ENCODE peak calls at places on chromosomes 11 and 22, in six cellular contexts. Q is lower leg skin, E is spleen, V is body of pancreas, J is Peyer's patch, W is adrenal gland. S is an unnamed sample.

GRCh38 chr11:26613759-26614158 is 41.7 kb upstream of the MUC15 start:
- DNase-seq in Q (no peak), W (no peak), E (no peak), J (no peak), V (no peak), S (no peak)

GRCh38 chr11:65593518-65594414 is 1.8 kb downstream of the KCNK7 start:
- DNase-seq in E (no peak), V (peak), J (peak), Q (no peak), W (peak), S (peak)

GRCh38 chr11:2516276-2517015 is 71.6 kb downstream of the KCNQ1 start:
- DNase-seq in E (no peak), Q (peak), W (no peak), J (peak), V (no peak), S (no peak)

GRCh38 chr11:24585192-24585591 is 88.3 kb downstream of the LUZP2 start:
- DNase-seq in V (no peak), J (no peak), W (no peak), E (no peak), Q (no peak), S (no peak)

GRCh38 chr11:109029927-109030326 is 365.1 kb downstream of the DDX10 start:
- DNase-seq in E (no peak), Q (no peak), J (no peak), V (no peak), W (no peak), S (no peak)

GRCh38 chr11:13721760-13722159 is 53.3 kb downstream of the FAR1 start:
- DNase-seq in V (no peak), W (no peak), J (no peak), Q (no peak), E (no peak), S (no peak)

GRCh38 chr22:44701824-44702478 is at the start of gene PRR5:
- DNase-seq in E (peak), W (peak), V (peak), Q (peak), J (peak), S (peak)

GRCh38 chr22:27718186-27719032 is 83.1 kb downstream of the MN1 start:
- DNase-seq in W (peak), Q (peak), E (peak), J (peak), V (no peak), S (peak)

GRCh38 chr11:94706211-94706610 is 61.9 kb upstream of the AMOTL1 start:
- DNase-seq in Q (no peak), V (peak), W (no peak), E (no peak), J (no peak), S (no peak)

GRCh38 chr11:76918941-76919386 is 58.2 kb downstream of the ACER3 start:
- DNase-seq in Q (no peak), E (no peak), W (peak), V (peak), J (no peak), S (peak)

GRCh38 chr11:69642549-69642912 is 1.6 kb downstream of the CCND1 start:
- DNase-seq in Q (no peak), E (peak), V (peak), J (peak), W (peak), S (no peak)

GRCh38 chr11:71333473-71333872 is 81.1 kb upstream of the SHANK2 start:
- DNase-seq in W (no peak), J (peak), E (peak), V (no peak), Q (peak), S (no peak)

GRCh38 chr22:49582671-49583070 is 245.0 kb downstream of the BRD1 start:
- DNase-seq in E (no peak), J (no peak), W (peak), Q (peak), V (no peak), S (no peak)

GRCh38 chr11:61472868-61473267 is 35.7 kb upstream of the LRRC10B start:
- DNase-seq in V (no peak), Q (no peak), J (no peak), W (peak), E (no peak), S (no peak)

GRCh38 chr11:95297680-95298452 is 66.9 kb upstream of the SESN3 start:
- DNase-seq in V (no peak), E (no peak), J (no peak), Q (no peak), W (no peak), S (no peak)

GRCh38 chr22:19669570-19669969 is 44.7 kb upstream of the SEPTIN5 start:
- DNase-seq in W (peak), E (no peak), J (no peak), Q (peak), V (no peak), S (no peak)

GRCh38 chr11:24828938-24829337 is 332.1 kb downstream of the LUZP2 start:
- DNase-seq in J (no peak), V (no peak), W (no peak), E (no peak), Q (no peak), S (no peak)

DNA sequence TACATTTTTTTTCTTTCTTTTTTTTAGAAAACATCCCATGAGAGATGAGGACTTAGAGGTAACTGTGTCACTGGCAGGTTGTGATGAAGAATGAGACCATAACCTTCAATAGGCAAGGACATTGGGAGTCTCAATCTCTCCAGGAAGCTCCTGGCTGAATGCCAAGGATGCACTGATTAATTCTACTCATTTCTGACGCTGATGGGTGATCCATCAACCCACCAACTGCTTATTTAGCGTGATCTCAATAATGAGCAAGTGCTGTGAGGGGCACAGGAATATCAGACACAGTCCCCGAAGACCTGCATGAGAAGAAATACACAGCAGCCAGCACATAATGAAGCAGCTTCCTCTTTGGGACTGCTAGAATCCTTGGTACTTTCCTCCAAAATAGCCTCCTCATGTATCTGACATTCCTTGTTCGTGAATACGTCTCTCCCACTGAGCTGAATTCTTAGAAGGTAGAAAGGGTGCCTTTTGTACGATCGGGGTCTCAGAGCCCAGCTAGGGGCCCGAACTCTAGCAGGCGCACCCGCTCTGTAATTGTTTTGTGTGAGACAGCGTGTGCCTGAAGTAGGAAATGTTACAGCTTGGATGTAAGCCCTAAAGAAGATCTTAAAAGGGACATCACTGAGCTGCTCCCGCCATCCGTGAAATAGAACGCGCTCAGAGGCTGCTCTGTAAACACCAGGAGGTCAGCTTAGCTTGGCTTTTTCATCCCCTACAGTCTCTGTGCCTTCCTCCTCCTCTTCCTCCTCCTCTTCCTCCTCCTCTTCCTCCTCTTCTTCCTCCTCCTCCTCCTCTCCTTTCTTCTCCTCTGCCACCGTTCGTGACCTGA is 7.2 kb downstream of the CLMP start:
- DNase-seq in J (no peak), V (no peak), E (no peak), Q (peak), W (no peak), S (no peak)
- TF ChIP-seq POLR2A in J (no peak), V (no peak), E (no peak), Q (no peak), W (no peak), S (no peak)

DNA sequence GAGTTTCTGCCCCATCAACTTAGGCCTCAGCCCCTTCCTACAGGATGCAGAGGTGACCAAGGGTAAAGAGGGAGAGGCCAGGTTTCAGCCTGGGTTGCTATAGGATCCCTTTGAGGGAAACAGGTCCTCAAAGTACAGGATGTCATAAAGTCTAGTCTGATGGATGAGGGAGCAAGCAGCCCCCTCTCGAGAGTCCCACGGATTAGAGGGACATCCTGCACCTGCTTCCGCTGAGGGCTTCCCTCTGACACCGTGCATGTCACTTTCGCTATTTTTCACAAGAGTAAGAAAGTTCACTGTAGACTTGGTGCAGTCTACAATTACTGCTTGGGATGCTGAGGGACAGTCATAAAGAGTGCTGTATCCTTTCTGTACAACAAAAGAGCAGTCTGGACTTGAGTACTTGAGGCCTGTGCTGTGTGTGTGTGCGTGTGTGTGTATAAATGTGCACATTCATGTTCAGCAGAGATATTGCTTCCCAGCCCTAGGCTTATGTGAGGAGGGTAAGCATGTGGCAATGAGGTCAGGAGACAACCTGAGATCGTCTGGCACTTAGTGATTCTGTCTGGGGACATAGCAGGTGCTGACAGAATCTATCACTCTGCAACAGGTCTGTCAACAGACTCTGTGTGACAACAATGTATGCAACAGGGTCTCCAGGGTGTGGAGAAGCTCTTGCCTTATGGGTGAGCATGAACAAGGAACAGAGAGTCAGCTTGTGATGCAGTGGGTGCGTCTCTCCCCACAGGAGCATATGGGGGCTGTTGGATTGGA is 18.1 kb upstream of the CHST1 start:
- DNase-seq in E (peak), J (no peak), Q (peak), V (no peak), W (no peak), S (no peak)
- TF ChIP-seq POLR2A in E (no peak), J (no peak), Q (no peak), V (no peak), W (no peak), S (no peak)

GRCh38 chr11:104917259-104918112 is 19.2 kb upstream of the CASP12 start:
- DNase-seq in Q (no peak), J (no peak), E (no peak), W (no peak), V (no peak), S (no peak)
- TF ChIP-seq POLR2A in Q (no peak), J (no peak), E (no peak), W (no peak), V (no peak), S (no peak)

GRCh38 chr11:67466962-67467771 is 1.9 kb downstream of the TMEM134 start:
- DNase-seq in W (no peak), Q (no peak), V (no peak), E (no peak), J (no peak), S (no peak)
- TF ChIP-seq POLR2A in W (no peak), Q (no peak), V (no peak), E (no peak), J (no peak), S (no peak)